ENCODE peak calls at places on chromosomes 11 and 22, in ten cellular contexts. D is tibial nerve, F is ovary, Y is HCT116, H is adrenal gland, S is IMR-90, G is body of pancreas, E is A549, K is prostate gland, Z is suprapubic skin. C is an unnamed sample.

GRCh38 chr11:17906436-17906835 is 106.4 kb downstream of the SERGEF start:
- DNase-seq in Z (no peak), E (no peak), D (no peak), K (no peak), S (no peak), H (no peak), G (no peak), Y (no peak), F (no peak), C (no peak)

GRCh38 chr11:118939412-118939915 is 13.7 kb upstream of the BCL9L start:
- DNase-seq in Y (no peak), S (no peak), Z (no peak), K (no peak), D (no peak), F (no peak), E (no peak), H (no peak), G (no peak), C (no peak)

GRCh38 chr11:44551456-44552139 is 13.9 kb upstream of the CD82 start:
- DNase-seq in Z (no peak), S (no peak), H (no peak), D (no peak), E (no peak), F (no peak), Y (no peak), K (no peak), G (no peak), C (no peak)

GRCh38 chr11:128246364-128247234 is 340.8 kb downstream of the ETS1 start:
- DNase-seq in S (peak), Y (no peak), K (no peak), F (peak), D (no peak), G (peak), E (no peak), Z (peak), H (no peak), C (no peak)

GRCh38 chr22:31177420-31178162 is 17.6 kb downstream of the RNF185 start:
- DNase-seq in S (peak), K (peak), D (no peak), F (no peak), H (no peak), G (no peak), E (no peak), Y (no peak), Z (no peak), C (no peak)

GRCh38 chr22:22037229-22037628 is 54.6 kb upstream of the TOP3B start:
- DNase-seq in Y (no peak), E (no peak), D (no peak), K (no peak), G (no peak), F (no peak), H (no peak), S (no peak), Z (no peak), C (no peak)

GRCh38 chr11:123218451-123218850 is 23.4 kb upstream of the CLMP start:
- DNase-seq in G (no peak), S (peak), E (no peak), K (no peak), Z (no peak), H (no peak), Y (no peak), F (no peak), D (no peak), C (no peak)

GRCh38 chr11:14872032-14872431 is 20.0 kb downstream of the CYP2R1 start:
- DNase-seq in H (no peak), E (no peak), G (no peak), F (no peak), D (no peak), Y (no peak), K (no peak), Z (no peak), S (peak), C (no peak)

GRCh38 chr11:62552465-62552782 is 5.8 kb upstream of the AHNAK start:
- DNase-seq in Z (no peak), G (no peak), F (no peak), H (no peak), S (peak), E (no peak), K (no peak), D (no peak), Y (no peak), C (no peak)

GRCh38 chr11:34185926-34186841 is 80.8 kb downstream of the NAT10 start:
- DNase-seq in Z (no peak), S (no peak), G (no peak), Y (no peak), F (no peak), K (no peak), E (no peak), D (no peak), H (no peak), C (no peak)

GRCh38 chr11:117780456-117780855 is 16.6 kb downstream of the DSCAML1 start:
- DNase-seq in H (no peak), K (no peak), D (no peak), F (no peak), Y (no peak), S (no peak), G (no peak), E (no peak), Z (no peak), C (no peak)

GRCh38 chr11:68047437-68048290 is 8.8 kb downstream of the TCIRG1 start:
- DNase-seq in G (no peak), S (no peak), F (no peak), D (no peak), Z (peak), K (no peak), Y (no peak), E (no peak), H (no peak), C (no peak)

GRCh38 chr11:86116386-86116726 is 47.5 kb upstream of the PICALM start:
- DNase-seq in G (peak), E (peak), S (peak), D (no peak), Y (no peak), Z (no peak), H (no peak), K (no peak), F (no peak), C (no peak)

GRCh38 chr22:24965822-24966626 is 13.5 kb downstream of the KIAA1671 start:
- DNase-seq in H (peak), E (no peak), D (peak), S (no peak), G (peak), K (peak), Y (no peak), F (peak), Z (no peak), C (no peak)

GRCh38 chr22:21450858-21451331 is 16.3 kb upstream of the TMEM191C start:
- DNase-seq in S (no peak), K (peak), E (no peak), D (peak), Z (peak), G (no peak), F (no peak), Y (no peak), H (no peak), C (no peak)

GRCh38 chr22:42328130-42328821 is 57.8 kb upstream of the TCF20 start:
- DNase-seq in Y (no peak), E (no peak), S (no peak), D (no peak), G (no peak), Z (no peak), H (no peak), F (no peak), K (no peak), C (no peak)

GRCh38 chr11:132064987-132065620 is 694.7 kb downstream of the NTM start:
- DNase-seq in F (no peak), S (peak), K (no peak), H (peak), E (no peak), Z (no peak), D (no peak), G (peak), Y (no peak), C (no peak)

GRCh38 chr22:45251828-45252227 is 11.1 kb upstream of the KIAA0930 start:
- DNase-seq in G (no peak), F (no peak), H (no peak), E (no peak), Y (no peak), S (no peak), K (no peak), Z (no peak), D (no peak), C (no peak)

GRCh38 chr22:45248832-45249561 is 8.3 kb upstream of the KIAA0930 start:
- DNase-seq in F (no peak), H (no peak), Y (no peak), G (no peak), K (no peak), D (no peak), E (no peak), Z (no peak), S (no peak), C (no peak)

GRCh38 chr22:45240810-45241631 is at the start of gene KIAA0930:
- DNase-seq in K (peak), G (peak), E (peak), D (peak), F (peak), S (peak), Y (peak), Z (peak), H (peak), C (no peak)

GRCh38 chr22:45242778-45243191 is 2.1 kb upstream of the KIAA0930 start:
- DNase-seq in Z (no peak), S (no peak), F (no peak), E (no peak), D (no peak), K (peak), G (peak), Y (no peak), H (no peak), C (no peak)

GRCh38 chr22:45246060-45246985 is 5.6 kb upstream of the KIAA0930 start:
- DNase-seq in E (peak), G (peak), Y (peak), K (peak), S (peak), D (no peak), H (peak), Z (no peak), F (no peak), C (no peak)
- H3K27ac ChIP-seq in E (peak), G (peak), Y (peak), K (no peak), S (peak), D (peak), H (no peak), Z (peak), F (no peak), C (peak)

GRCh38 chr11:46271875-46272815 is 5.3 kb upstream of the CREB3L1 start:
- DNase-seq in Y (no peak), E (no peak), D (no peak), Z (no peak), F (no peak), K (no peak), H (no peak), S (no peak), G (no peak), C (no peak)

GRCh38 chr11:46275964-46276641 is 1.4 kb upstream of the CREB3L1 start:
- DNase-seq in Z (no peak), D (no peak), Y (no peak), S (no peak), G (peak), K (peak), E (no peak), H (no peak), F (no peak), C (no peak)

GRCh38 chr11:46271407-46271806 is 6.1 kb upstream of the CREB3L1 start:
- DNase-seq in H (no peak), Z (no peak), Y (no peak), S (no peak), K (no peak), G (no peak), F (no peak), D (no peak), E (no peak), C (no peak)

GRCh38 chr11:46272816-46273427 is 4.5 kb upstream of the CREB3L1 start:
- DNase-seq in E (no peak), G (peak), F (peak), S (peak), K (peak), Z (no peak), D (peak), Y (no peak), H (peak), C (no peak)

GRCh38 chr11:46273511-46274205 is 3.8 kb upstream of the CREB3L1 start:
- DNase-seq in Z (no peak), E (no peak), G (peak), Y (no peak), D (no peak), K (peak), S (no peak), F (peak), H (no peak), C (no peak)
- TF ChIP-seq POLR2A in Z (no peak), E (no peak), G (peak), Y (no peak), D (no peak), K (no peak), S (no peak), F (no peak), H (no peak), C (no peak)

GRCh38 chr11:83649468-83649915 is 363.3 kb upstream of the CCDC90B start:
- DNase-seq in H (no peak), F (no peak), Y (no peak), K (no peak), D (no peak), Z (no peak), S (no peak), E (no peak), G (no peak), C (no peak)
- H3K27ac ChIP-seq in H (no peak), F (no peak), Y (no peak), K (no peak), D (no peak), Z (no peak), S (no peak), E (no peak), G (no peak), C (no peak)

DNA sequence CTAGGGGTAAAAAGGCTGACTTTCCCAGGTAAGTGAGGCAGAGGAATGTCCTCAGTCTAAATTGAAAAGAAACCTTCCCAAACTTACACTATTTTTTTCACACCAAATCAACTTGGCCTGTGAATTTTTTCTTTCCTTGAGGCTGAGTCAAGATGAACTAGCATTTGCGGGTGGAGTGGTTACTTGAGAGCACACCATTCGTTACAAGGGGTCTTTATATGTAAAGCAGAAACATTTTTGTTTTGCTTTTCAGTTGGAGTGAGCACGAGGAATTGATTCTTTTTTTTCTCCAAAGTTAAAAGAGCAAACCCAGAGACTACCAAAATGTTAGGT is 36.4 kb downstream of the MAML2 start:
- DNase-seq in Z (no peak), G (no peak), D (no peak), E (no peak), H (no peak), Y (peak), S (no peak), K (no peak), F (no peak), C (no peak)
- TF ChIP-seq POLR2A in Z (no peak), G (no peak), D (no peak), E (no peak), H (no peak), Y (no peak), S (no peak), K (no peak), F (no peak), C (no peak)

DNA sequence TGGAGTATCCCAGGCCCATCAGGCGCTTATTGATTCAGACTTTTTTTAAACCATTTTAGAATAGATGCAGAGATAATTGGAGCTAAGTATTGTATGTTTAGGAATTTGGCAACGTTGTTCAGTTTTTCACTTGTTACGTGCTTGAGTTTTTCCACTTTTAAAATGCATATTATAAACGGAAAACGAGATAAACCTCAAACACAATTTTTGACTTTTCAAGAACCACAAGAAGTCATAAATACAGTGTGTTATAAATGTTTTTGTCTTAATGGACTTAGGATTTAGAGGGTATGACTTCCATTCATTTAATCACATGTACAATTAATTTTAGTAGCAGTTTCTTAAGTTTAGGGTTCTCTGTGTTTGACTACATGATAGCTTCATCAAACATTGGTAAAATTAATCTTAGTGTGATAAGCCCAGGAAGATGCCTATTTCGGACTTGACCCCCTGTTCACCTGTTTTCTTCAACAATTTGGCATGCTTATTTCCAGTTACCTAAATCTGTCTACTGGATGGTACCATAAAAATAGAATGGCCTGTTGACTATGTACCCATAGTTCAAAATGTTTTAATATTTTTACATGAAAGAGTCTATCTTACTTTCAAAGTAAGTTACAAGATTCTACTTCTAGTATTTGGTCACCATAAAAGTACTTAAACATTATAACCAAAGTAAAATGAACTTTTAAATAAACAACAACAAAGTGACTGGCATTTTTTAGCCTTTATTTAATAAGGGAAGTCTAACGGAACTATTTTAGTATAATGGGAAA is 1.3 kb downstream of the ZC3H12C start:
- DNase-seq in D (no peak), K (no peak), E (no peak), S (no peak), H (no peak), G (no peak), Z (no peak), Y (no peak), F (no peak), C (no peak)
- H3K27ac ChIP-seq in D (peak), K (peak), E (peak), S (peak), H (peak), G (peak), Z (peak), Y (peak), F (peak), C (peak)

DNA sequence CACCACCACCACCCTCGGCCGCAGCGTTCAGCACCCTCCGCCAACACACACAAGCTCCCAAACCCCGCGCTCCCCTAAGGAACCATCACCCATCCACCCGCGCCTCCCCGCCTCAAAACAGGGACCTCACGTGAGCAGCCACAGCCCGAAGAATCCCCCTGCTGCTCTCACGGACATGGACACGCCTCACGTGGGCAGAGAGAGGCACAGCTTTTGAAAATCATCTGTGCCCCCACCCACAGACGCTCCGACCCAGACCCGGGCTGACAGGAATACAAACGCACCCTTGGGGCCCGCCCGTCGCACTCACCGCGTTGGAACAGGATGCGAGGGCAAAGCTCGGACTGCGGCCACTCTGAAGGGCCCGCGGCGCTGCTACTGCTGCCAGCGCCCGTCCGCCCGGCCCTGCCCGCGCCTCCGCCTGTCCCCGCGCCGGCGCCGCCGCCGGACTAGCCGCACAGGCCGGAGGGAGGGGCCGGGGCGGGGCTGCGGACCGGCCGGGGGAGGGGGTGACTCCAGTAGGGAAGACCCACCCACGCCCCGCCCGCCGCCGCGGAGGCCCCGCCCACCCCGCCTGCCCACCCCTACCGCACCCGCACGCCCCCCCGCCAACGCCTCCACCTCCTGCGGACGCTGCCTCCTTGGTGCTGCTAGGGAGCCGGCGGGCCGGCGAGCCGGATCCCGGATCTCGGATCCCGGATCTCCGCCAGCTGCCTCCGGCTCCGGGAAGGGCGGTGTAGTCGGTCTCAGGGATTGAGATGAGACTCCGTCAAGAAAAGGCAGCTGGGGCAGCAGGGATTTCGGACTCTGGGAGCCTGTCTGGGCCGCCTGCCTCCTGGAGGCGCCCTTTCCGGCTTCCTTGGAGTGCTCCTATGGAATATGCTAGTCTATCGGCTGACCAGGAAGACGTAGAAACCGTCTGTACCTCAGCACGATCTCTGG is at the start of gene TRIM3:
- DNase-seq in F (peak), Y (peak), K (peak), S (peak), D (peak), H (peak), G (peak), Z (peak), E (peak), C (no peak)
- TF ChIP-seq POLR2A in F (peak), Y (no peak), K (peak), S (peak), D (peak), H (peak), G (peak), Z (peak), E (peak), C (no peak)

GRCh38 chr11:102138223-102138622 is 28.0 kb downstream of the YAP1 start:
- DNase-seq in F (no peak), H (no peak), Y (no peak), E (no peak), D (no peak), G (no peak), Z (no peak), K (no peak), S (no peak), C (no peak)
- H3K27ac ChIP-seq in F (no peak), H (no peak), Y (peak), E (no peak), D (no peak), G (no peak), Z (peak), K (no peak), S (peak), C (peak)

GRCh38 chr11:1748467-1749019 is 1.9 kb downstream of the IFITM10 start:
- DNase-seq in E (no peak), F (no peak), D (no peak), S (no peak), Z (no peak), H (no peak), Y (no peak), K (no peak), G (no peak), C (no peak)
- TF ChIP-seq POLR2A in E (no peak), F (no peak), D (no peak), S (no peak), Z (no peak), H (no peak), Y (no peak), K (no peak), G (no peak), C (no peak)

GRCh38 chr11:836700-837099 is 3.9 kb downstream of the CD151 start:
- DNase-seq in E (no peak), K (no peak), F (no peak), Z (no peak), G (no peak), D (no peak), H (no peak), Y (no peak), S (no peak), C (no peak)
- H3K27ac ChIP-seq in E (peak), K (no peak), F (no peak), Z (no peak), G (peak), D (peak), H (no peak), Y (peak), S (no peak), C (no peak)

C was measured in vagina.